ENCODE peak calls at places on chromosomes 11 and 22, in four cellular contexts. Y is WTC11, P is GM12878, A is HepG2. T is an unnamed sample.

GRCh38 chr22:19040581-19041402 is 81.4 kb downstream of the DGCR2 start:
- DNase-seq in Y (no peak), P (no peak), A (no peak), T (no peak)

GRCh38 chr11:120182790-120183491 is 27.9 kb upstream of the OAF start:
- DNase-seq in Y (peak), P (no peak), A (peak), T (no peak)

GRCh38 chr22:28846994-28847393 is 36.4 kb upstream of the ZNRF3 start:
- DNase-seq in Y (no peak), P (no peak), A (no peak), T (no peak)

GRCh38 chr11:43818220-43818619 is 62.4 kb upstream of the ALKBH3 start:
- DNase-seq in Y (no peak), P (no peak), A (no peak), T (no peak)

GRCh38 chr11:69040581-69041260 is 8.0 kb upstream of the TPCN2 start:
- DNase-seq in Y (no peak), P (no peak), A (no peak), T (no peak)

GRCh38 chr11:83956119-83956697 is 670.0 kb upstream of the CCDC90B start:
- DNase-seq in Y (no peak), P (no peak), A (no peak), T (no peak)

GRCh38 chr11:131859811-131860210 is 489.4 kb downstream of the NTM start:
- DNase-seq in Y (no peak), P (no peak), A (no peak), T (no peak)

GRCh38 chr11:121534131-121535093 is 81.6 kb upstream of the SORL1-AS1 start:
- DNase-seq in Y (no peak), P (no peak), A (no peak), T (no peak)

GRCh38 chr11:22244986-22245592 is 52.2 kb downstream of the ANO5 start:
- DNase-seq in Y (peak), P (no peak), A (peak), T (peak)

GRCh38 chr22:39405346-39406085 is 5.9 kb downstream of the TAB1 start:
- DNase-seq in Y (no peak), P (no peak), A (no peak), T (no peak)

GRCh38 chr11:96126917-96127595 is 203.1 kb upstream of the MTMR2 start:
- DNase-seq in Y (no peak), P (no peak), A (no peak), T (no peak)

GRCh38 chr22:49170053-49170452 is 657.6 kb downstream of the BRD1 start:
- DNase-seq in Y (peak), P (no peak), A (no peak), T (no peak)

GRCh38 chr22:30435674-30436126 is 10.1 kb downstream of the MTFP1 start:
- DNase-seq in Y (no peak), P (no peak), A (no peak), T (no peak)

GRCh38 chr11:72821920-72822799 is 7.9 kb downstream of the ATG16L2 start:
- DNase-seq in Y (peak), P (peak), A (peak), T (peak)

GRCh38 chr11:127683321-127683720 is 682.8 kb upstream of the KIRREL3 start:
- DNase-seq in Y (no peak), P (no peak), A (no peak), T (no peak)

GRCh38 chr11:128524172-128524571 is 63.2 kb downstream of the ETS1 start:
- DNase-seq in Y (no peak), P (no peak), A (no peak), T (no peak)

GRCh38 chr11:84524422-84525051 is 1102.6 kb downstream of the DLG2 start:
- DNase-seq in Y (no peak), P (no peak), A (no peak), T (no peak)

GRCh38 chr11:82900277-82901164 is at the start of gene PRCP:
- DNase-seq in Y (peak), P (peak), A (peak), T (peak)

GRCh38 chr11:132423266-132423665 is 1052.9 kb downstream of the NTM start:
- DNase-seq in Y (no peak), P (no peak), A (no peak), T (no peak)

GRCh38 chr22:33842006-33842354 is 78.3 kb downstream of the LARGE1 start:
- DNase-seq in Y (no peak), P (no peak), A (no peak), T (no peak)

GRCh38 chr22:37079668-37080171 is 28.2 kb downstream of the KCTD17 start:
- DNase-seq in Y (no peak), P (no peak), A (no peak), T (no peak)

GRCh38 chr22:30150212-30150611 is 69.9 kb downstream of the HORMAD2 start:
- DNase-seq in Y (no peak), P (no peak), A (no peak), T (no peak)

GRCh38 chr11:35287491-35287890 is 131.9 kb downstream of the SLC1A2 start:
- DNase-seq in Y (no peak), P (no peak), A (no peak), T (no peak)

GRCh38 chr11:30113326-30113873 is 96.6 kb upstream of the KCNA4 start:
- DNase-seq in Y (no peak), P (no peak), A (no peak), T (no peak)

GRCh38 chr22:37502342-37503182 is 16.4 kb upstream of the MFNG start:
- DNase-seq in Y (no peak), P (no peak), A (peak), T (no peak)

GRCh38 chr22:38355275-38355674 is 38.0 kb upstream of the CSNK1E start:
- DNase-seq in Y (no peak), P (no peak), A (no peak), T (no peak)

GRCh38 chr22:42621505-42622002 is 6.9 kb upstream of the POLDIP3 start:
- DNase-seq in Y (peak), P (no peak), A (peak), T (peak)

GRCh38 chr11:31045335-31045734 is 324.2 kb downstream of the DCDC1 start:
- DNase-seq in Y (no peak), P (no peak), A (peak), T (no peak)

GRCh38 chr11:71218789-71219499 is 33.4 kb downstream of the SHANK2 start:
- DNase-seq in Y (no peak), P (no peak), A (no peak), T (no peak)

GRCh38 chr11:15471709-15472404 is 357.1 kb downstream of the INSC start:
- DNase-seq in Y (no peak), P (no peak), A (no peak), T (no peak)

GRCh38 chr11:118996926-118997626 is 862 bp upstream of the CENATAC start:
- DNase-seq in Y (no peak), P (peak), A (peak), T (peak)

GRCh38 chr11:16217631-16218030 is 138.7 kb downstream of the SOX6 start:
- DNase-seq in Y (no peak), P (no peak), A (no peak), T (no peak)

GRCh38 chr11:40328890-40329617 is 1130.4 kb downstream of the LRRC4C start:
- DNase-seq in Y (no peak), P (no peak), A (peak), T (no peak)

GRCh38 chr11:102771351-102771750 is 9.1 kb downstream of the MMP10 start:
- DNase-seq in Y (no peak), P (no peak), A (no peak), T (no peak)
- TF ChIP-seq ATF3 in Y (no peak), P (no peak), A (no peak), T (no peak)

GRCh38 chr11:2825261-2825885 is 60.2 kb downstream of the CDKN1C start:
- DNase-seq in Y (no peak), P (no peak), A (peak), T (peak)

GRCh38 chr11:2827256-2827655 is 58.3 kb downstream of the CDKN1C start:
- DNase-seq in Y (no peak), P (no peak), A (no peak), T (no peak)

GRCh38 chr11:2826679-2827056 is 58.9 kb downstream of the CDKN1C start:
- DNase-seq in Y (no peak), P (no peak), A (no peak), T (no peak)

GRCh38 chr11:2824851-2825250 is 60.7 kb downstream of the CDKN1C start:
- DNase-seq in Y (no peak), P (no peak), A (no peak), T (no peak)

DNA sequence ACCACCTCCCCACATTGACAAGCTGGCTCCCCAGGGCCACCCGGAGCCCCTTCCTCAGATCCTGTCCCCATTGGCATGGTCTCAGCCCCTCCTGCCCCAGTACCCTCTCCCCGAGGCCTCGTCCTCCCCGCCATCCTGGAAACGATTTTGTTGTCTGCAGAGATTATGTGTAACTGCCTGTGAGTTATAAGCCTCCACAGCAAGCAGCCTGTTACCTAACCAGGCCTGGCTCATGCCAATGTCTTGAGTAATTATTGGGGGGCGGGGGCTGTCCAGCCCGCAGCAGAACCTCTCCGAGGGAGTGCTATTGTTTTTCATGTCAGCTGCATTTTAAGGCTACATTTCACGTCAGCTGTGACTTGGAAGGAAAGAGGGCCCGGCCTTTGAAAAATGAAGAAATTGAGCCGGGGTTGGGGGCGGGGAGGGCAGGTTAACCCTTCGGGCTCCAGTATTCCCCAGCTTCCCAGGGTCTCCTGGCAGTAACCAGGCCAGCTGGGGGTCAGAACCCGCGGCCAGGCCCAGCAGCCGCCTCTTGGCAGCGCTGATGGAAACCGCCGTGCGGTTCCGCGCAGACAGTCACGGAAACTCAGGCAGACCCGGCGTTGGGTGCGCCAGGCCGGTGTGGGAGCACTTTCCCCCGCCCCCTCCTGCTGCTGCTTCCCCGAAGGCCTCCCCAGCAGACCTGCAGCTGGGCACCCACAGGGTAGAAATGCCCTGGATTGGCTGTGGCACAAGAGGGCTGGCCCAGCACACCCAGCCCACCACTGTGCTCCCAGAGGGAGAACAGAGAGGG is 59.5 kb downstream of the CDKN1C start:
- DNase-seq in Y (no peak), P (no peak), A (peak), T (no peak)
- TF ChIP-seq ESRRA in Y (no peak), P (no peak), A (no peak), T (no peak)

DNA sequence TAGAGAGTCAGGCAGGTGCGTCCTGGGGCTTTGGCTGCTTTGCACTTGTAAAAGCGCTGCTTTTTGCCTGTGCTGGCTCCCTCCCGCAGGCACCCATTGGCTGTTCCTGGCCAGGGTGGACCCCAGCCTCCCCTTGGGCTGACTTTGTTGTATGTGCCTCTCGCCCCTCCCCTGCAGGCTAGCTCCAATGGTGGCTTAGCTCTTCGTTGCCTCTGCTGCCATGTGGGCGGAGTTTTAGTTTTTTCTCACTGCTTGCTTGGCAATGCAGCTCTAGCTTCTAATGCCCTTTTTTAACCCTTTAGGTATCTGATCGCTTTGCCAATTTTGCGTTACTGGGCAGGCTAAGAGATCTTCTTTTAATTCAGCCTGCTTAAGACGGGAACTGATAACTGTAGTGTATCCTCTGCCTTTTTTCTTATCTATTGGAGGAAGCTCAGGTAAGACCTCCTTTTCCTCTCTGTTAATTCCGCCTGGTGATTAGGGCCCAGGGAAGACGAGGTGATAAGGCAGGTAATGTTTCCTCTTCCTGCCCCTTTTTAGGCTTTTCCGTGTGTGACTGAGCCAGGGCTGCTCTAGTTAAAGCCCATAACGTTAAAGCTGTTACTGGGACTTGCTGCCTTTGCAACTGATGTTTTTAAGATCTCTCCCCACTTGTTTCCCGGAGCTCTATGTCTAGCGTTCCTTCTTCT is 11.8 kb upstream of the GLYATL1 start:
- DNase-seq in Y (peak), P (no peak), A (peak), T (no peak)
- TF ChIP-seq ATF3 in Y (no peak), P (no peak), A (no peak), T (no peak)

DNA sequence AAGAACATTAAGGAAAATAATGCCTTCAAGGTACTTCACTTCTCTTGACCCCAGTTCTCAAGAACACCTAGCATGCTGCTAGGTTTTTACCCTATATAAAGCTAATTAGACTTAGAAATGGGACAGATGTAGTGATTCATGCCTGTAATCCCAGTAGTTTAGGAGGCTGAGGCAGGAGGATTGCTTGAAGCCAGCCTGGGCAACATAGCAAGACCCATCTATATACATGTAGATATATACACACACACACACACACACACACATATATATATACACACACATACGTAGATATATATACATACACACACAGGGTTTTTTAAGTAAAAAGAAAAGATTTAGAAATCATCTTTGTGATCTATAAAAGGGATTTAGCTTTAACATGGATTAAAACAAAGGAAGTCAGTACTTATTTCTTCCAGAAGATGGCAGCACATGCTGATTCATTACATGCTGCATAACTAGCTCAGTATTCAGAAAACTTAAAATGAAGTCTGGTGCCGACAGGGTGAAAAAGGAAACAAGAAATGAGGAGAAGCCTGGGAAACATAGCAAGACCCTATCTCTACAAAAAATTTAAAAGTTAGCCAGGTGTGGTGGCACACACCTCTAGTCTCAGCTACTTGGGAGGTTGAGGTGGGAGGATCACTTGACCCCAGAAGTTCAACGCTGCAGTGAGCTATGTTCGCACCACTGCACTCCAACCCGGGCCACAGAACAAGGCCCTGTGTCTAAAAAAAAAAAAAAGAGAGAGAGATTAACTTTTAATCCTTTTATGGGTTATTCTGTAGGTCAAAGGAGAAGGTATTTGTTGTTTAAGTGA is 28.5 kb upstream of the RBX1 start:
- DNase-seq in Y (no peak), P (peak), A (peak), T (peak)
- TF ChIP-seq ESRRA in Y (no peak), P (no peak), A (no peak), T (no peak)

GRCh38 chr22:35995772-35996171 is 32.9 kb downstream of the RBFOX2 start:
- DNase-seq in Y (no peak), P (no peak), A (no peak), T (peak)
- TF ChIP-seq ATF3 in Y (no peak), P (no peak), A (no peak), T (no peak)

DNA sequence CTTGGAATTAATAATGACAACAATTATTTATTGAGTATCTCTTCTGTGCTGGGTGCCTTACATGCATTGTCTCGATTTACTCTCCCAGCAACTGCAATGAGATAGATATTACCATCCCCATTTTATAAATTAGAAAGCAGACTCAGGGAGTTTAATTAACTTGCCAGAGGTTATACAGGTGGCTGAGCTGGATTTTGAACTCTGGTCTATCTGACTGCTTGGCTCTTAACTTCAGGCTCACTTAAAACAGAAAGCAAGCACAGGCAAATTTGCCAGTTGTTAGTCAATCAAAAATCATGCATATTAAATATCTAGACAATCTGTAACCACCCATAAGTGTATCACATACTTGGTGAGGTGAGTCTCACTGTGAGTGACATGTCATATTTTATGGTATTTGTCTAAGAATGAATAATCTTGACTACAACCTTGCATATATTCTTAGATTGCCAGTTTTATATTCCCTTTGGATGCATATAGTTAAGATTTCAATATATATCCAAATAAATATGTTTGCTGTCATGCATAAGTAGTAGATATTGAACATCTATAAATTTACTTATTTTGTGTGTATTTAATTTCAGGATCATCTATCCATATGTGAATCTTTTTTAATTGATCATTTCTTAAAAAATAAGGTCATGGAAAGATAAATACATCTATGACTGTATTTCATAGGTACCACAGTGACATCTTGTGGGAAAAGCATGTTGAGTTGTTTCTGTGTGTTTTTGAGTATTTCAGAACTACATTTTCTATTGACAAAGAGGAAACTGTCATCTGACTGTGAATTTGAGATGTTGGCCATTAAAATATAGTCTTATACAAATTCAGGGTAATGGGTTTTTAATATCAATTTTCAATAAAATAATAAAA is 112.0 kb upstream of the ARHGAP42 start:
- DNase-seq in Y (no peak), P (no peak), A (peak), T (no peak)
- TF ChIP-seq ESRRA in Y (no peak), P (no peak), A (no peak), T (no peak)

GRCh38 chr11:64364911-64365310 is 5.9 kb downstream of the RPS6KA4 start:
- DNase-seq in Y (no peak), P (no peak), A (no peak), T (no peak)

GRCh38 chr11:64368673-64369074 is 9.7 kb downstream of the RPS6KA4 start:
- DNase-seq in Y (no peak), P (no peak), A (no peak), T (no peak)

GRCh38 chr11:64364435-64364834 is 5.5 kb downstream of the RPS6KA4 start:
- DNase-seq in Y (no peak), P (no peak), A (no peak), T (no peak)

GRCh38 chr11:64367931-64368672 is 9.1 kb downstream of the RPS6KA4 start:
- DNase-seq in Y (no peak), P (no peak), A (no peak), T (no peak)

GRCh38 chr11:64366751-64367150 is 7.8 kb downstream of the RPS6KA4 start:
- DNase-seq in Y (no peak), P (no peak), A (no peak), T (no peak)
- TF ChIP-seq ATF3 in Y (no peak), P (no peak), A (no peak), T (no peak)

T was measured in K562.